ENCODE peak calls at places on chromosome 6, in five cellular contexts. F is H9, V is H1, T is mesenchymal stem cell, E is neuronal stem cell. C is an unnamed sample.

GRCh38 chr6:134111062-134111677 is 58.7 kb upstream of the SLC2A12 start:
- DNase-seq in V (no peak), T (peak; percentile 70), F (peak; percentile 58), E (peak; percentile 21), C (peak; percentile 17)

GRCh38 chr6:1679691-1680068 is 70.0 kb downstream of the FOXC1 start:
- DNase-seq in F (no peak), V (no peak), T (no peak), E (no peak), C (no peak)

GRCh38 chr6:167397712-167398111 is 72.8 kb downstream of the TTLL2 start:
- DNase-seq in T (no peak), E (no peak), V (no peak), F (no peak), C (no peak)

GRCh38 chr6:5672581-5673011 is 334.1 kb downstream of the NRN1 start:
- DNase-seq in E (no peak), V (no peak), F (peak; percentile 36), T (peak; percentile 93), C (no peak)

GRCh38 chr6:71979911-71980310 is 93.6 kb downstream of the RIMS1 start:
- DNase-seq in E (no peak), F (no peak), T (no peak), V (no peak), C (no peak)

GRCh38 chr6:168355716-168356522 is 36.3 kb upstream of the DACT2 start:
- DNase-seq in F (peak; percentile 57), V (peak; percentile 79), E (peak; percentile 29), T (peak; percentile 34), C (peak; percentile 30)

GRCh38 chr6:121951918-121952379 is 447.5 kb upstream of the HSF2 start:
- DNase-seq in E (no peak), V (no peak), T (peak; percentile 68), F (no peak), C (no peak)

GRCh38 chr6:40338306-40338705 is 248.9 kb downstream of the LRFN2 start:
- DNase-seq in T (no peak), E (no peak), V (no peak), F (no peak), C (no peak)

GRCh38 chr6:18562726-18563125 is 175.6 kb downstream of the RNF144B start:
- DNase-seq in E (no peak), V (no peak), T (no peak), F (no peak), C (peak; percentile 23)

GRCh38 chr6:134805163-134805562 is 144.7 kb downstream of the ALDH8A1 start:
- DNase-seq in V (no peak), T (no peak), E (no peak), F (no peak), C (no peak)

GRCh38 chr6:51218181-51218580 is 399.5 kb downstream of the TFAP2B start:
- DNase-seq in V (no peak), F (no peak), T (no peak), E (no peak), C (no peak)

GRCh38 chr6:54958446-54958845 is 111.9 kb downstream of the FAM83B start:
- DNase-seq in F (no peak), T (no peak), V (no peak), E (no peak), C (no peak)

GRCh38 chr6:36626636-36627035 is 32.5 kb downstream of the SRSF3 start:
- DNase-seq in T (no peak), F (no peak), E (no peak), V (no peak), C (no peak)

GRCh38 chr6:14146459-14147096 is 29.0 kb downstream of the CD83 start:
- DNase-seq in V (no peak), T (no peak), F (no peak), E (no peak), C (no peak)

GRCh38 chr6:5517781-5518180 is 256.5 kb downstream of the FARS2 start:
- DNase-seq in T (no peak), E (no peak), F (no peak), V (no peak), C (no peak)

GRCh38 chr6:155224031-155224451 is 39.8 kb upstream of the CLDN20 start:
- DNase-seq in T (peak; percentile 89), E (no peak), F (no peak), V (no peak), C (peak; percentile 59)

GRCh38 chr6:166736606-166737005 is 109.6 kb upstream of the RPS6KA2 start:
- DNase-seq in E (no peak), V (peak; percentile 27), T (peak; percentile 80), F (no peak), C (no peak)

GRCh38 chr6:55009114-55009513 is 162.5 kb downstream of the FAM83B start:
- DNase-seq in T (no peak), V (no peak), E (no peak), F (peak; percentile 56), C (no peak)

GRCh38 chr6:110103260-110103659 is 76.2 kb downstream of the WASF1 start:
- DNase-seq in F (no peak), T (no peak), E (no peak), V (no peak), C (no peak)

GRCh38 chr6:33668328-33668727 is 43.2 kb downstream of the UQCC2 start:
- DNase-seq in T (no peak), E (no peak), F (no peak), V (no peak), C (no peak)

GRCh38 chr6:149864578-149865535 is 698 bp upstream of the LRP11 start:
- DNase-seq in T (peak; percentile 88), F (no peak), E (peak; percentile 39), V (no peak), C (peak; percentile 79)

GRCh38 chr6:108566406-108566805 is 5.7 kb downstream of the FOXO3 start:
- DNase-seq in T (no peak), V (no peak), E (no peak), F (no peak), C (no peak)

GRCh38 chr6:108966855-108967755 is 118.9 kb downstream of the ARMC2 start:
- DNase-seq in V (no peak), T (peak; percentile 51), E (peak; percentile 46), F (peak; percentile 67), C (peak; percentile 97)

GRCh38 chr6:100217225-100217624 is 223.2 kb upstream of the MCHR2 start:
- DNase-seq in V (no peak), F (no peak), T (no peak), E (no peak), C (no peak)

DNA sequence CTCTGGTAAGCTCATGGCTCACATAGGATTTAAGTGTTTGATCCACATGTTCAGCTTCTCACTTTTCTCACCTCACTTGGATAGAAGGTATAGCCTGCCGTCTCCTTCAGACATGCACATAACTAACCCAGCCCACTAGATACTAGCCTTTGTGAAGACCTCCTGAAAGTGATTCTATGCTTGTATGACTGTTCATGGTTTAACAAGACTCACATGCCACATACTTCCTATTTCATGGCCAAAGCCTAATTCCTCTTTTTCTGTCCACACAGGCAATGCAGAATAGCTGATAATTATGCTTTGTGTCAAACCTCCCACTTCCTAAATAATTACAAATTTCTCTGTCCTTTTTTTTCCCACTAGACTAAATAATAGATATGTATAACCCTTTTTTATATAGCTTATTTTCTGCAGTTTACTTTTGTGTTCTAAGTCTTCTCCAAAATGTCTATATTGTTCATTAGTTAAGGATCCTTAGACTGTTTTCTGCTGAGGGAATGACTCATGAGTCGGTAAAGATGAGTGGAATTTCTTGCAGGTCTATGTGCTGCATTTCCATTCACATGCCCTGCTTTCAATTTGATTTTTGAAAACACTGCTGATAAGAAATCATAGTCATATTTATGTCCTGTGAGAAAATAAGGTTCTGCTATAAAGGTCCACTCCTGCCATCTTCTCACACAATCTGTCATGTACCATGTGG is 43.0 kb downstream of the HDDC2 start:
- DNase-seq in T (no peak), F (no peak), E (no peak), V (no peak), C (no peak)
- H3K23ac ChIP-seq in T (no peak overlapping the region), F (no peak overlapping the region), E (no peak overlapping the region), V (no peak overlapping the region), C (no peak overlapping the region)

GRCh38 chr6:145749632-145750031 is 14.3 kb upstream of the EPM2A start:
- DNase-seq in V (no peak), F (no peak), E (no peak), T (peak; percentile 83), C (peak; percentile 4)
- H2BK12ac ChIP-seq in V (no peak overlapping the region), F (no peak overlapping the region), E (no peak overlapping the region), T (no peak overlapping the region), C (no peak overlapping the region)

GRCh38 chr6:142318714-142319113 is 16.9 kb downstream of the ADGRG6 start:
- DNase-seq in E (no peak), T (no peak), F (no peak), V (no peak), C (no peak)
- H3K4ac ChIP-seq in E (no peak overlapping the region), T (no peak overlapping the region), F (no peak overlapping the region), V (no peak overlapping the region), C (no peak overlapping the region)

GRCh38 chr6:37694259-37694658 is 3.4 kb downstream of the MDGA1 start:
- DNase-seq in F (no peak), E (no peak), T (no peak), V (no peak), C (no peak)

GRCh38 chr6:37695273-37695672 is 2.4 kb downstream of the MDGA1 start:
- DNase-seq in V (no peak), E (no peak), F (no peak), T (no peak), C (no peak)

GRCh38 chr6:37696841-37697735 is 595 bp downstream of the MDGA1 start:
- DNase-seq in E (no peak), V (peak; percentile 64), T (peak; percentile 43), F (no peak), C (no peak)

GRCh38 chr6:37695857-37696219 is 1.8 kb downstream of the MDGA1 start:
- DNase-seq in V (no peak), F (no peak), E (no peak), T (peak; percentile 67), C (no peak)

GRCh38 chr6:37696220-37696840 is 1.4 kb downstream of the MDGA1 start:
- DNase-seq in E (no peak), T (peak; percentile 54), V (peak; percentile 62), F (peak; percentile 41), C (peak; percentile 45)
- H3K23ac ChIP-seq in E (peak overlapping the region; percentile 45), T (peak overlapping the region; percentile 31), V (no peak overlapping the region), F (no peak overlapping the region), C (no peak overlapping the region)

DNA sequence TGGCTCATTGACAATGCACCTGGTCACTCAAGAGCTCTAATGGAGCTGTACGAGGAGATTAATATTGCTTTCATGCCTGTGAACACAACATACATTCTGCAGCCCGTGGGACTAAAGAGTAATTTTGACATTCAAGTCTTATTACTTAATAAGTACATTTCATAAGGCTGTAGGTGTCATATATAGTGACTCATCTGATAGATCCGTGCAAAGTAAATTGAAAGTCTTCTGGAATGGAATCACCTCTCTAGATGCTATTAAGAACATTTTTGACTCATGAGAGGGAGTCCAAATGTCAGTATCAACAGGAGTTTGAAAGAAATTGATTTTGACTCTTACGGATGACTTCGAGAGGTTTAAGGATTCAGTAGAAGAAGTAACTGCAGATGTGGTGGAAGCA is 267.9 kb downstream of the CLVS2 start:
- DNase-seq in F (no peak), V (no peak), T (no peak), E (no peak), C (no peak)
- H2BK12ac ChIP-seq in F (no peak overlapping the region), V (no peak overlapping the region), T (no peak overlapping the region), E (no peak overlapping the region), C (no peak overlapping the region)